ENCODE peak calls at places on chromosomes 13 and 19, in seven cellular contexts. One of them, this sample, is unnamed.

GRCh38 chr13:23871616-23872220 is 17.5 kb downstream of the MIPEP start:
- DNase-seq in esophagus squamous epithelium: no peak
- DNase-seq in CD4-positive, alpha-beta memory T cell: peak; percentile 18
- DNase-seq in PC-3: peak; percentile 58
- DNase-seq in IMR-90: peak; percentile 59
- DNase-seq in upper lobe of right lung: no peak
- DNase-seq in GM06990: no peak
- DNase-seq in this sample: peak; percentile 17

GRCh38 chr13:47708386-47708785 is 292.7 kb downstream of the SUCLA2 start:
- DNase-seq in CD4-positive, alpha-beta memory T cell: no peak
- DNase-seq in GM06990: no peak
- DNase-seq in esophagus squamous epithelium: no peak
- DNase-seq in PC-3: peak; percentile 92
- DNase-seq in IMR-90: peak; percentile 49
- DNase-seq in upper lobe of right lung: no peak
- DNase-seq in this sample: no peak

GRCh38 chr13:99506632-99507031 is 5.4 kb downstream of the TM9SF2 start:
- DNase-seq in upper lobe of right lung: no peak
- DNase-seq in GM06990: peak; percentile 48
- DNase-seq in IMR-90: no peak
- DNase-seq in PC-3: no peak
- DNase-seq in CD4-positive, alpha-beta memory T cell: no peak
- DNase-seq in esophagus squamous epithelium: no peak
- DNase-seq in this sample: no peak

GRCh38 chr13:109790071-109790470 is 3.7 kb upstream of the IRS2 start:
- DNase-seq in GM06990: no peak
- DNase-seq in IMR-90: no peak
- DNase-seq in esophagus squamous epithelium: no peak
- DNase-seq in PC-3: no peak
- DNase-seq in upper lobe of right lung: no peak
- DNase-seq in CD4-positive, alpha-beta memory T cell: no peak
- DNase-seq in this sample: no peak

GRCh38 chr19:32614916-32615315 is 33.9 kb downstream of the PDCD5 start:
- DNase-seq in PC-3: no peak
- DNase-seq in esophagus squamous epithelium: no peak
- DNase-seq in CD4-positive, alpha-beta memory T cell: no peak
- DNase-seq in upper lobe of right lung: peak; percentile 18
- DNase-seq in GM06990: no peak
- DNase-seq in IMR-90: no peak
- DNase-seq in this sample: no peak

GRCh38 chr13:97967948-97968347 is 14.5 kb downstream of the IPO5 start:
- DNase-seq in IMR-90: no peak
- DNase-seq in GM06990: no peak
- DNase-seq in upper lobe of right lung: no peak
- DNase-seq in esophagus squamous epithelium: no peak
- DNase-seq in PC-3: no peak
- DNase-seq in CD4-positive, alpha-beta memory T cell: no peak
- DNase-seq in this sample: no peak

GRCh38 chr19:6551607-6552450 is 21.0 kb downstream of the TNFSF9 start:
- DNase-seq in IMR-90: no peak
- DNase-seq in esophagus squamous epithelium: no peak
- DNase-seq in GM06990: peak; percentile 86
- DNase-seq in upper lobe of right lung: no peak
- DNase-seq in PC-3: no peak
- DNase-seq in CD4-positive, alpha-beta memory T cell: peak; percentile 50
- DNase-seq in this sample: peak; percentile 95

GRCh38 chr13:75312884-75313520 is 169.0 kb downstream of the TBC1D4 start:
- DNase-seq in IMR-90: no peak
- DNase-seq in GM06990: no peak
- DNase-seq in PC-3: no peak
- DNase-seq in esophagus squamous epithelium: no peak
- DNase-seq in upper lobe of right lung: no peak
- DNase-seq in CD4-positive, alpha-beta memory T cell: no peak
- DNase-seq in this sample: no peak

GRCh38 chr13:95793018-95793555 is 116.1 kb downstream of the DNAJC3 start:
- DNase-seq in IMR-90: no peak
- DNase-seq in GM06990: no peak
- DNase-seq in esophagus squamous epithelium: no peak
- DNase-seq in PC-3: no peak
- DNase-seq in upper lobe of right lung: no peak
- DNase-seq in CD4-positive, alpha-beta memory T cell: no peak
- DNase-seq in this sample: no peak

GRCh38 chr13:21119526-21119925 is 56.8 kb downstream of the SKA3 start:
- DNase-seq in PC-3: no peak
- DNase-seq in esophagus squamous epithelium: no peak
- DNase-seq in upper lobe of right lung: no peak
- DNase-seq in CD4-positive, alpha-beta memory T cell: no peak
- DNase-seq in GM06990: no peak
- DNase-seq in IMR-90: no peak
- DNase-seq in this sample: no peak

GRCh38 chr19:7395360-7395781 is 46.6 kb downstream of the ARHGEF18 start:
- DNase-seq in PC-3: peak; percentile 24
- DNase-seq in GM06990: no peak
- DNase-seq in upper lobe of right lung: no peak
- DNase-seq in CD4-positive, alpha-beta memory T cell: no peak
- DNase-seq in IMR-90: no peak
- DNase-seq in esophagus squamous epithelium: no peak
- DNase-seq in this sample: peak; percentile 69

GRCh38 chr13:21800847-21801616 is 130.2 kb downstream of the FGF9 start:
- DNase-seq in GM06990: no peak
- DNase-seq in esophagus squamous epithelium: no peak
- DNase-seq in CD4-positive, alpha-beta memory T cell: no peak
- DNase-seq in PC-3: peak; percentile 1
- DNase-seq in IMR-90: peak; percentile 24
- DNase-seq in upper lobe of right lung: no peak
- DNase-seq in this sample: no peak

GRCh38 chr19:52584686-52585085 is 14.6 kb downstream of the ZNF701 start:
- DNase-seq in GM06990: no peak
- DNase-seq in IMR-90: no peak
- DNase-seq in PC-3: no peak
- DNase-seq in esophagus squamous epithelium: no peak
- DNase-seq in upper lobe of right lung: no peak
- DNase-seq in CD4-positive, alpha-beta memory T cell: no peak
- DNase-seq in this sample: peak; percentile 77
- H3K4me3 ChIP-seq in GM06990: no peak overlapping the region
- H3K4me3 ChIP-seq in IMR-90: no peak overlapping the region
- H3K4me3 ChIP-seq in PC-3: no peak overlapping the region
- H3K4me3 ChIP-seq in esophagus squamous epithelium: no peak overlapping the region
- H3K4me3 ChIP-seq in upper lobe of right lung: peak overlapping the region; percentile 29
- H3K4me3 ChIP-seq in CD4-positive, alpha-beta memory T cell: no peak overlapping the region
- H3K4me3 ChIP-seq in this sample: peak overlapping the region; percentile 49

GRCh38 chr19:17872251-17873001 is 681 bp downstream of the SLC5A5 start:
- DNase-seq in CD4-positive, alpha-beta memory T cell: no peak
- DNase-seq in IMR-90: no peak
- DNase-seq in esophagus squamous epithelium: no peak
- DNase-seq in GM06990: no peak
- DNase-seq in upper lobe of right lung: no peak
- DNase-seq in PC-3: no peak
- DNase-seq in this sample: peak; percentile 57

GRCh38 chr19:17871878-17872250 is at the start of gene SLC5A5:
- DNase-seq in CD4-positive, alpha-beta memory T cell: no peak
- DNase-seq in esophagus squamous epithelium: no peak
- DNase-seq in upper lobe of right lung: no peak
- DNase-seq in PC-3: peak; percentile 16
- DNase-seq in GM06990: no peak
- DNase-seq in IMR-90: no peak
- DNase-seq in this sample: peak; percentile 78

GRCh38 chr19:17871032-17871877 is 490 bp upstream of the SLC5A5 start:
- DNase-seq in GM06990: no peak
- DNase-seq in esophagus squamous epithelium: no peak
- DNase-seq in CD4-positive, alpha-beta memory T cell: no peak
- DNase-seq in PC-3: no peak
- DNase-seq in IMR-90: no peak
- DNase-seq in upper lobe of right lung: no peak
- DNase-seq in this sample: peak; percentile 19

GRCh38 chr19:17874423-17875135 is 2.8 kb downstream of the SLC5A5 start:
- DNase-seq in esophagus squamous epithelium: no peak
- DNase-seq in CD4-positive, alpha-beta memory T cell: no peak
- DNase-seq in IMR-90: no peak
- DNase-seq in upper lobe of right lung: no peak
- DNase-seq in GM06990: no peak
- DNase-seq in PC-3: no peak
- DNase-seq in this sample: no peak

GRCh38 chr19:17873661-17874422 is 2.1 kb downstream of the SLC5A5 start:
- DNase-seq in IMR-90: no peak
- DNase-seq in GM06990: peak; percentile 79
- DNase-seq in esophagus squamous epithelium: no peak
- DNase-seq in CD4-positive, alpha-beta memory T cell: peak; percentile 62
- DNase-seq in upper lobe of right lung: peak; percentile 77
- DNase-seq in PC-3: peak; percentile 60
- DNase-seq in this sample: peak; percentile 99
- H3K27me3 ChIP-seq in IMR-90: peaks cover 50% of the 10 kb centered on the region
- H3K27me3 ChIP-seq in GM06990: no peaks in the 10 kb centered on the region
- H3K27me3 ChIP-seq in esophagus squamous epithelium: peaks cover 38% of the 10 kb centered on the region
- H3K27me3 ChIP-seq in CD4-positive, alpha-beta memory T cell: no peaks in the 10 kb centered on the region
- H3K27me3 ChIP-seq in upper lobe of right lung: peaks cover 47% of the 10 kb centered on the region
- H3K27me3 ChIP-seq in PC-3: peaks cover 12% of the 10 kb centered on the region
- H3K27me3 ChIP-seq in this sample: peaks cover 17% of the 10 kb centered on the region

GRCh38 chr13:45337803-45338202 is 3.2 kb downstream of the TPT1 start:
- DNase-seq in IMR-90: no peak
- DNase-seq in CD4-positive, alpha-beta memory T cell: no peak
- DNase-seq in upper lobe of right lung: no peak
- DNase-seq in GM06990: no peak
- DNase-seq in PC-3: no peak
- DNase-seq in esophagus squamous epithelium: no peak
- DNase-seq in this sample: no peak
- H3K4me3 ChIP-seq in IMR-90: no peak overlapping the region
- H3K4me3 ChIP-seq in CD4-positive, alpha-beta memory T cell: no peak overlapping the region
- H3K4me3 ChIP-seq in upper lobe of right lung: peak overlapping the region; percentile 99
- H3K4me3 ChIP-seq in GM06990: no peak overlapping the region
- H3K4me3 ChIP-seq in PC-3: peak overlapping the region; percentile 95
- H3K4me3 ChIP-seq in esophagus squamous epithelium: no peak overlapping the region
- H3K4me3 ChIP-seq in this sample: no peak overlapping the region

GRCh38 chr13:27956576-27957300 is 12.4 kb downstream of the CDX2 start:
- DNase-seq in PC-3: peak; percentile 74
- DNase-seq in CD4-positive, alpha-beta memory T cell: no peak
- DNase-seq in upper lobe of right lung: no peak
- DNase-seq in esophagus squamous epithelium: no peak
- DNase-seq in IMR-90: no peak
- DNase-seq in GM06990: no peak
- DNase-seq in this sample: no peak
- H3K27me3 ChIP-seq in PC-3: peaks cover 16% of the 10 kb centered on the region
- H3K27me3 ChIP-seq in CD4-positive, alpha-beta memory T cell: peaks cover 57% of the 10 kb centered on the region
- H3K27me3 ChIP-seq in upper lobe of right lung: peaks cover 96% of the 10 kb centered on the region
- H3K27me3 ChIP-seq in esophagus squamous epithelium: peaks cover 56% of the 10 kb centered on the region
- H3K27me3 ChIP-seq in IMR-90: peaks cover 78% of the 10 kb centered on the region
- H3K27me3 ChIP-seq in GM06990: no peaks in the 10 kb centered on the region
- H3K27me3 ChIP-seq in this sample: peaks cover 100% of the 10 kb centered on the region

GRCh38 chr19:19261350-19262189 is 11.5 kb downstream of the TM6SF2 start:
- DNase-seq in IMR-90: no peak
- DNase-seq in CD4-positive, alpha-beta memory T cell: no peak
- DNase-seq in GM06990: no peak
- DNase-seq in esophagus squamous epithelium: no peak
- DNase-seq in upper lobe of right lung: no peak
- DNase-seq in PC-3: no peak
- DNase-seq in this sample: peak; percentile 99
- H3K4me3 ChIP-seq in IMR-90: peak overlapping the region; percentile 26
- H3K4me3 ChIP-seq in CD4-positive, alpha-beta memory T cell: no peak overlapping the region
- H3K4me3 ChIP-seq in GM06990: no peak overlapping the region
- H3K4me3 ChIP-seq in esophagus squamous epithelium: no peak overlapping the region
- H3K4me3 ChIP-seq in upper lobe of right lung: no peak overlapping the region
- H3K4me3 ChIP-seq in PC-3: no peak overlapping the region
- H3K4me3 ChIP-seq in this sample: peak overlapping the region; percentile 63

DNA sequence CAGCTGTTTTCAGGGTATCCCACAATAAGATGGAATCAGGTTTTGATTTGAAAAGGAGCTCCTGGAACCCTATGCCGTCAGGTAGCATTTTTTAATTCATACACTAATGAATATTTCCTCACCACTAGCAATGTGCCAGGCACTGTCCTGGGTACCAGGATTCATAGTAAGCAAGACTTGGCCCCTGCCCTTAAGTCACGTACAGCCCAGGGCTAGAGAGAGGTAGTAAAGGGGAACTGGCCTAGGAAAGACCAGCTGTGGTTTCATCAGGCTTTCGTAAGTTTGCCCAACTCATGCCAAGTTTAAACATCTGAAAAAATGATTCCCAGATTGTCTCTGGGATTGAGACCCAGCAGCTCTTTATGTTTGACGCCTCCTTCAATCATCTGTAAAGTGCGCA is 45.9 kb upstream of the AMER2 start:
- DNase-seq in GM06990: no peak
- DNase-seq in esophagus squamous epithelium: no peak
- DNase-seq in IMR-90: no peak
- DNase-seq in upper lobe of right lung: no peak
- DNase-seq in CD4-positive, alpha-beta memory T cell: no peak
- DNase-seq in PC-3: no peak
- DNase-seq in this sample: no peak
- H3K27me3 ChIP-seq in GM06990: no peaks in the 10 kb centered on the region
- H3K27me3 ChIP-seq in esophagus squamous epithelium: no peaks in the 10 kb centered on the region
- H3K27me3 ChIP-seq in IMR-90: peaks cover 4% of the 10 kb centered on the region
- H3K27me3 ChIP-seq in upper lobe of right lung: no peaks in the 10 kb centered on the region
- H3K27me3 ChIP-seq in CD4-positive, alpha-beta memory T cell: peaks cover 4% of the 10 kb centered on the region
- H3K27me3 ChIP-seq in PC-3: peaks cover 18% of the 10 kb centered on the region
- H3K27me3 ChIP-seq in this sample: no peaks in the 10 kb centered on the region

DNA sequence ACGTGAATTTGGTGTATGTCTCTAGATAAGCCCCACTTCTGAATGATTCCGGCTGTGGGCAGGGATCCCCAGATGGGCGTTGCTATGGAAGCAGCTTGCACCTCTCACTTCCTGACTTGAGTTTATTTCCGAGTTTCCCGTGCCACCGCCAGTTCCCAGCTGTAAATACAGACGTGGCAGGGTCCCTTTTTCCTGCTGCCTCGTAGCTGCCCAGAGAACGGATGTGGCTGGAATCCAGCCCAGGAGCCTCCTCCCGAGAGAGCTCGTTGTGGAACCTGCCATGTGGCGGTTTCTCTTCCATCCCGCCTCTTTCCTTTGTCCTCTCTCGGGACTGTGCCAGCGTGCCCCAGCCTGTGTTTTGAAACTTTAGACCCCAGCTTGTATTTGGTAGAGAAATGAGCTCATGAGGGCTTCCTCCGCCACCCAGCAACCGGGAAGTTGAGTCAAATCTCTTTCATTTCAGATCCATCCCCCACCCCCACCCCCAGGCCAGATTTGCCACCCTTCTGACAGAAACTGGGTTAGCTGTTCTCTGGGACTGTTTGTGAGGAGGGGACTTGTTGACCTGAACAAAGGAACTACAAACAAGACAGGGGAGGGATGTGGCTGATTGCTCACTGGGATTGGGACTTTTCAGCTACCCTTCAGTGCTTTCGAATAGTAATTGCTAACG is 96.6 kb downstream of the SIPA1L3 start:
- DNase-seq in esophagus squamous epithelium: no peak
- DNase-seq in PC-3: peak; percentile 94
- DNase-seq in GM06990: peak; percentile 72
- DNase-seq in CD4-positive, alpha-beta memory T cell: no peak
- DNase-seq in IMR-90: peak; percentile 92
- DNase-seq in upper lobe of right lung: peak; percentile 73
- DNase-seq in this sample: peak; percentile 51
- H3K4me3 ChIP-seq in esophagus squamous epithelium: peak overlapping the region; percentile 20
- H3K4me3 ChIP-seq in PC-3: peak overlapping the region; percentile 47
- H3K4me3 ChIP-seq in GM06990: peak overlapping the region; percentile 43
- H3K4me3 ChIP-seq in CD4-positive, alpha-beta memory T cell: no peak overlapping the region
- H3K4me3 ChIP-seq in IMR-90: peak overlapping the region; percentile 26
- H3K4me3 ChIP-seq in upper lobe of right lung: peak overlapping the region; percentile 42
- H3K4me3 ChIP-seq in this sample: peak overlapping the region; percentile 28

This sample was measured in H7.